ENCODE peak calls at places on chromosome 17, in four cellular contexts. W is neural progenitor cell, F is H9, N is Peyer's patch. R is an unnamed sample.
A peak's percentile ranks its signal among the peaks of the same experiment; 100 is the strongest.

GRCh38 chr17:1000597-1001490 is 3.9 kb downstream of the TIMM22 start:
- DNase-seq in W (no peak), F (no peak), N (no peak), R (no peak)

GRCh38 chr17:53516643-53517042 is 306.1 kb upstream of the KIF2B start:
- DNase-seq in W (peak; percentile 46), F (no peak), N (no peak), R (no peak)

GRCh38 chr17:48024149-48025039 is 13.2 kb downstream of the COPZ2 start:
- DNase-seq in W (peak; percentile 77), F (peak; percentile 79), N (peak; percentile 70), R (peak; percentile 88)

GRCh38 chr17:29566473-29567361 is at the start of gene ABHD15:
- DNase-seq in W (peak; percentile 84), F (peak; percentile 65), N (peak; percentile 73), R (peak; percentile 87)

GRCh38 chr17:40326014-40326831 is 17.2 kb downstream of the RARA start:
- DNase-seq in W (no peak), F (no peak), N (peak; percentile 64), R (peak; percentile 63)

GRCh38 chr17:539048-539447 is 175.6 kb downstream of the VPS53 start:
- DNase-seq in W (no peak), F (no peak), N (no peak), R (no peak)

GRCh38 chr17:37225458-37225857 is 150.3 kb upstream of the C17orf78 start:
- DNase-seq in W (peak; percentile 72), F (peak; percentile 41), N (no peak), R (no peak)

GRCh38 chr17:55845385-55845784 is 94.5 kb downstream of the PCTP start:
- DNase-seq in W (peak; percentile 84), F (peak; percentile 81), N (no peak), R (peak; percentile 60)

GRCh38 chr17:40442392-40443195 is 656 bp upstream of the IGFBP4 start:
- DNase-seq in W (no peak), F (peak; percentile 67), N (no peak), R (no peak)

GRCh38 chr17:73101031-73101430 is 8.5 kb upstream of the SLC39A11 start:
- DNase-seq in W (no peak), F (no peak), N (peak; percentile 7), R (no peak)

GRCh38 chr17:37391146-37391545 is 15.4 kb downstream of the C17orf78 start:
- DNase-seq in W (no peak), F (no peak), N (no peak), R (no peak)

GRCh38 chr17:16440814-16441629 is 25.7 kb downstream of the TRPV2 start:
- DNase-seq in W (no peak), F (no peak), N (no peak), R (no peak)

GRCh38 chr17:16438557-16439302 is 23.4 kb downstream of the TRPV2 start:
- DNase-seq in W (peak; percentile 99), F (peak; percentile 100), N (peak; percentile 90), R (peak; percentile 95)

GRCh38 chr17:16439867-16440351 is 24.5 kb downstream of the TRPV2 start:
- DNase-seq in W (no peak), F (no peak), N (no peak), R (no peak)

GRCh38 chr17:16438173-16438556 is 22.8 kb downstream of the TRPV2 start:
- DNase-seq in W (no peak), F (no peak), N (no peak), R (no peak)

GRCh38 chr17:16439303-16439791 is 24.0 kb downstream of the TRPV2 start:
- DNase-seq in W (no peak), F (no peak), N (peak; percentile 32), R (no peak)
- H3K4me1 ChIP-seq in W (peaks cover 32% of the 10 kb centered on the region), F (peaks cover 4% of the 10 kb centered on the region), N (peaks cover 48% of the 10 kb centered on the region), R (peaks cover 42% of the 10 kb centered on the region)

GRCh38 chr17:79010304-79010646 is 711 bp upstream of the CANT1 start:
- DNase-seq in W (no peak), F (no peak), N (no peak), R (no peak)

GRCh38 chr17:79009397-79010303 is at the start of gene CANT1:
- DNase-seq in W (peak; percentile 93), F (peak; percentile 87), N (peak; percentile 75), R (peak; percentile 90)

GRCh38 chr17:79014158-79014758 is 4.7 kb upstream of the CANT1 start:
- DNase-seq in W (no peak), F (no peak), N (no peak), R (no peak)

GRCh38 chr17:79011451-79012147 is 2.0 kb upstream of the CANT1 start:
- DNase-seq in W (no peak), F (no peak), N (no peak), R (no peak)

GRCh38 chr17:79012563-79013134 is 3.1 kb upstream of the CANT1 start:
- DNase-seq in W (no peak), F (no peak), N (no peak), R (no peak)
- H3K4me1 ChIP-seq in W (peaks cover 8% of the 10 kb centered on the region), F (no peaks in the 10 kb centered on the region), N (peaks cover 22% of the 10 kb centered on the region), R (peaks cover 19% of the 10 kb centered on the region)

GRCh38 chr17:17741346-17742023 is 60.2 kb downstream of the RAI1 start:
- DNase-seq in W (peak; percentile 91), F (peak; percentile 82), N (no peak), R (no peak)

GRCh38 chr17:17737938-17738894 is 57.0 kb downstream of the RAI1 start:
- DNase-seq in W (peak; percentile 63), F (peak; percentile 76), N (peak; percentile 24), R (peak; percentile 74)

GRCh38 chr17:17738901-17739300 is 57.6 kb downstream of the RAI1 start:
- DNase-seq in W (no peak), F (no peak), N (no peak), R (no peak)

GRCh38 chr17:17740627-17741237 is 59.5 kb downstream of the RAI1 start:
- DNase-seq in W (no peak), F (peak; percentile 71), N (peak; percentile 39), R (no peak)

GRCh38 chr17:17739388-17740066 is 58.3 kb downstream of the RAI1 start:
- DNase-seq in W (peak; percentile 48), F (no peak), N (no peak), R (no peak)
- H3K4me1 ChIP-seq in W (peaks cover 43% of the 10 kb centered on the region), F (peaks cover 2% of the 10 kb centered on the region), N (peaks cover 45% of the 10 kb centered on the region), R (peaks cover 61% of the 10 kb centered on the region)

GRCh38 chr17:3771140-3771539 is 29.8 kb downstream of the ITGAE start:
- DNase-seq in W (no peak), F (no peak), N (no peak), R (no peak)

GRCh38 chr17:3768786-3769185 is 32.2 kb downstream of the ITGAE start:
- DNase-seq in W (no peak), F (no peak), N (no peak), R (no peak)

GRCh38 chr17:3768341-3768740 is 32.6 kb downstream of the ITGAE start:
- DNase-seq in W (no peak), F (no peak), N (no peak), R (no peak)

GRCh38 chr17:3772764-3773163 is 28.2 kb downstream of the ITGAE start:
- DNase-seq in W (no peak), F (peak; percentile 86), N (no peak), R (no peak)

DNA sequence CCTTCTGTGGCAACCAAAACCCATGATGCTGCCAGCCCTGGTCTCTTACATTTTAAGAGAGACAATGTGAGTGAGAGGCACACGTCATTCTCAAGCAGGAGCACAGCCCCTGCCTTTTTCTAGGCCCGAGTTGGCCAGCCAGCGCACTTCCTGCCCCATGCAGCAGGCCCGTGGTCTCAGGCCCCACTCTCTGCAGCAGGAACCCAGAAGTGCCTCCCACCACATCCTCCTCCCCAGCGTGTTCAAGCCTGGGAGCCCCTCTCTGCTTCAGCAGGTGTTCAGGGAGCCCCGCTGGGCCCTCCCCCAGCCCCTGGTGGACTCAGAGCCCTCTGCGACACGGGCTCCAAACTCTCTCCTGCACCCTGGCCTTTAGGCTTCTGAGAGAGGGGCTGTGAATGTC is 30.5 kb downstream of the ITGAE start:
- DNase-seq in W (peak; percentile 15), F (no peak), N (peak; percentile 83), R (peak; percentile 47)
- H3K4me1 ChIP-seq in W (no peaks in the 10 kb centered on the region), F (no peaks in the 10 kb centered on the region), N (no peaks in the 10 kb centered on the region), R (no peaks in the 10 kb centered on the region)

GRCh38 chr17:77445030-77445907 is 304.5 kb downstream of the SEC14L1 start:
- DNase-seq in W (no peak), F (no peak), N (peak; percentile 96), R (no peak)
- H3K4me1 ChIP-seq in W (peaks cover 15% of the 10 kb centered on the region), F (no peaks in the 10 kb centered on the region), N (peaks cover 97% of the 10 kb centered on the region), R (peaks cover 81% of the 10 kb centered on the region)

DNA sequence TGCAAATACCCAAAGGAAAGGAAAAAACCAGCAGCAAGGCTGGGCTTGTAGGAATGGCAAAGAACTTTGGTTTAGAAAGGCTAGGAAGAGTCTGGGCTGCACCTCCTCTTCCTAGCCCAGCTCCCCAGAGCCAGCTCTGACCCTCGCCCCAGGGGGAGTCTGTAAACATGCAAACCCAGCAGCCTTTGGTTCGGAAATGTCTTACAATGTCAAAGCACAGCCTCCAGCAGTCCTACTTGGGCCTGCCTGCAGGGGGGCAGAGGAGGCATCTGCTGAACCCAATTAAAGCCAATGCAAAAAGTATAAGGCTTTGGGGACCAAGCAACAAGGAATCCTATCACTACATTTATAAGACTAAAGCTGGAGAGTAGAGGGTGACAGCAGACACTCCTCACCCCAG is 5.0 kb upstream of the FTSJ3 start:
- DNase-seq in W (no peak), F (no peak), N (no peak), R (no peak)
- H3K4me1 ChIP-seq in W (peaks cover 6% of the 10 kb centered on the region), F (no peaks in the 10 kb centered on the region), N (peaks cover 25% of the 10 kb centered on the region), R (peaks cover 31% of the 10 kb centered on the region)

R was measured in lower lobe of right lung.